ENCODE peak calls at places on chromosomes 1 and 21, in ten cellular contexts. C, O, N, Z, E, I, L, P, J and K are unnamed samples. For H3K4me1 and H3K36me3, the result is how much of the 10 kb centered on the place peaks cover.

GRCh38 chr1:11151854-11152612 is 37.1 kb upstream of the ANGPTL7 start:
- DNase-seq in C (no peak), O (no peak), N (no peak), Z (no peak), E (no peak), I (peak), L (no peak), P (peak), J (no peak), K (no peak)

GRCh38 chr1:6130036-6130435 is 50.1 kb downstream of the CHD5 start:
- DNase-seq in C (no peak), O (no peak), N (no peak), Z (no peak), E (no peak), I (peak), L (no peak), P (no peak), J (peak), K (peak)

GRCh38 chr1:212669600-212669999 is 30.0 kb downstream of the BATF3 start:
- DNase-seq in C (no peak), O (no peak), N (no peak), Z (no peak), E (no peak), I (no peak), L (no peak), P (no peak), J (no peak), K (no peak)

GRCh38 chr1:9797049-9797448 is 26.7 kb downstream of the CLSTN1 start:
- DNase-seq in C (no peak), O (no peak), N (no peak), Z (no peak), E (no peak), I (no peak), L (no peak), P (no peak), J (no peak), K (no peak)

GRCh38 chr1:100543640-100544039 is 5.7 kb downstream of the GPR88 start:
- DNase-seq in C (no peak), O (no peak), N (no peak), Z (no peak), E (no peak), I (no peak), L (no peak), P (no peak), J (no peak), K (no peak)

GRCh38 chr1:41794031-41794430 is 124.7 kb downstream of the HIVEP3 start:
- DNase-seq in C (no peak), O (no peak), N (no peak), Z (no peak), E (no peak), I (no peak), L (no peak), P (no peak), J (no peak), K (no peak)

GRCh38 chr1:55334797-55335196 is 119.6 kb upstream of the USP24 start:
- DNase-seq in C (no peak), O (no peak), N (no peak), Z (no peak), E (no peak), I (no peak), L (no peak), P (no peak), J (no peak), K (no peak)

GRCh38 chr1:186082235-186082937 is 292.7 kb downstream of the TPR start:
- DNase-seq in C (peak), O (peak), N (peak), Z (peak), E (peak), I (peak), L (peak), P (peak), J (peak), K (peak)

GRCh38 chr1:162716123-162716522 is 74.4 kb upstream of the HSD17B7 start:
- DNase-seq in C (no peak), O (no peak), N (no peak), Z (no peak), E (no peak), I (peak), L (no peak), P (peak), J (no peak), K (no peak)

GRCh38 chr1:221669441-221669840 is 72.4 kb downstream of the DUSP10 start:
- DNase-seq in C (peak), O (no peak), N (no peak), Z (no peak), E (no peak), I (no peak), L (no peak), P (no peak), J (no peak), K (no peak)

GRCh38 chr1:181131255-181131901 is 42.9 kb downstream of the IER5 start:
- DNase-seq in C (no peak), O (no peak), N (no peak), Z (no peak), E (no peak), I (no peak), L (no peak), P (no peak), J (peak), K (peak)

GRCh38 chr1:67833595-67833926 is 294 bp upstream of the GNG12 start:
- DNase-seq in C (peak), O (no peak), N (no peak), Z (no peak), E (no peak), I (no peak), L (no peak), P (no peak), J (no peak), K (peak)

GRCh38 chr1:114901739-114902255 is 47.1 kb downstream of the SYCP1 start:
- DNase-seq in C (no peak), O (no peak), N (no peak), Z (no peak), E (no peak), I (peak), L (no peak), P (no peak), J (no peak), K (peak)

GRCh38 chr21:43731891-43732711 is 13.2 kb downstream of the PDXK start:
- DNase-seq in C (no peak), O (peak), N (no peak), Z (no peak), E (no peak), I (no peak), L (no peak), P (no peak), J (no peak), K (peak)

GRCh38 chr1:43451157-43451591 is 2.6 kb downstream of the HYI start:
- DNase-seq in C (no peak), O (peak), N (no peak), Z (no peak), E (no peak), I (no peak), L (peak), P (no peak), J (no peak), K (no peak)

GRCh38 chr1:2525896-2526823 is at the start of gene PANK4:
- DNase-seq in C (peak), O (peak), N (peak), Z (peak), E (peak), I (peak), L (peak), P (peak), J (peak), K (peak)

GRCh38 chr1:2591581-2592261 is 5.1 kb downstream of the PRXL2B start:
- DNase-seq in C (no peak), O (no peak), N (no peak), Z (no peak), E (no peak), I (no peak), L (no peak), P (no peak), J (peak), K (peak)

GRCh38 chr1:202202500-202203168 is 9.0 kb downstream of the LGR6 start:
- DNase-seq in C (no peak), O (no peak), N (no peak), Z (no peak), E (no peak), I (peak), L (no peak), P (peak), J (no peak), K (no peak)

GRCh38 chr1:202199141-202199889 is 5.7 kb downstream of the LGR6 start:
- DNase-seq in C (no peak), O (no peak), N (no peak), Z (no peak), E (no peak), I (peak), L (no peak), P (no peak), J (no peak), K (no peak)

GRCh38 chr1:202200112-202200548 is 6.5 kb downstream of the LGR6 start:
- DNase-seq in C (peak), O (peak), N (no peak), Z (no peak), E (no peak), I (no peak), L (no peak), P (no peak), J (no peak), K (no peak)

GRCh38 chr1:202200669-202201068 is 7.1 kb downstream of the LGR6 start:
- DNase-seq in C (no peak), O (no peak), N (no peak), Z (no peak), E (no peak), I (peak), L (no peak), P (peak), J (no peak), K (peak)

DNA sequence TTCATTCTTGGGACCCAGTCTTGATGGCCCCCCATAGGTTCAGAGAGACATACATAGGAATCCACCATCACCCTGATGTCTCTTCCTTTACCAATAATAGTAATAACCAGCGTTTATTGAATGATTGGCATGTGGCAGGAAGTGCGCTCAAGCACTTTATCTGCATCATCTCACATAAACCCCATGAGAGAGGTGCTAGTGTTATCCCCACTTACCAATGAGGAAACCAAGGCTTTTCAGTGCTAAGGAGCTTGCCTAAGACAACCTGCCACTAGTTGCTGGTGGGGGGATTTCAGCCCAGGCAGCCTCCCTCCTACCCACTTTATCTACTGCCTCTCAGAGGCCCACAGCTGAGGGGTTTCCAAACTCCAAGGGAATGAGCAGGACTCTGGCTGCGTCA is 7.7 kb downstream of the LGR6 start:
- DNase-seq in C (no peak), O (no peak), N (no peak), Z (no peak), E (no peak), I (no peak), L (no peak), P (no peak), J (no peak), K (no peak)
- H3K4me1 ChIP-seq in C (under half), O (under half), N (under half), Z (under half), E (under half), I (under half), L (under half), P (under half), J (under half), K (under half)

GRCh38 chr1:64867266-64867665 is 99.1 kb downstream of the JAK1 start:
- DNase-seq in C (peak), O (peak), N (no peak), Z (no peak), E (no peak), I (no peak), L (no peak), P (no peak), J (no peak), K (no peak)
- H3K36me3 ChIP-seq in C (half or more), O (under half), N (half or more), Z (under half), E (under half), I (half or more), L (under half), P (half or more), J (half or more), K (under half)

DNA sequence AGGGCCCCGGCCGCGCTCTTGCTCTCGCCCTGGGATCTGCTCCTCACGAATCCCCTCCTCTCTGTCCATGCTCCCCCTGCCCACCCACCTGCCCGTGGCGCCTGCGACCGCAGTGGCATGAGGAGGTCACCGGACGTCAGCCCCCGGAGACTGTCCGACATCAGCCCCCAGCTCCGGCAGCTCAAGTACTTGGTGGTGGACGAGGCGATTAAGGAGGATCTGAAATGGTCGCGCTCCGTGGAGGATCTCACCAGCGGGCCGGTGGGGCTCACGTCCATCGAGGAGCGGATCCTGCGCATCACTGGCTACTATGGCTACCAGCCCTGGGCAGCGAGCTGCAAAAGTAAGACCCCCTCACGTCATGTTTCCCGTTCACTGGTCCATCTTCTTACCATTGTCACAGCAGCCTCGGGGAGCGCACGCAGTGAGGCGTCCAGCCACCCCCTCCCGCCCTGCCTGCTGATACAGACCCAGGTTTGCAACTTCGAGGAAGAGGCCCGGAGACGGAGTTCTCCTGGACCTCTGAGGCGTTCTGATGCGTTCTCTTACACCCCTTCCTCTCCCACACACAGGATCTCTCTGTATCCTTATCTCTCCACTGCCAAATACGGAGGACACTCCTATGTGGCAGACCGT is 1.1 kb downstream of the SLC35F3 start:
- DNase-seq in C (no peak), O (no peak), N (peak), Z (no peak), E (no peak), I (no peak), L (peak), P (no peak), J (no peak), K (peak)
- H3K4me3 ChIP-seq in C (no peak), O (peak), N (no peak), Z (no peak), E (peak), I (no peak), L (no peak), P (peak), J (no peak), K (peak)

GRCh38 chr1:116971965-116972675 is 29.4 kb upstream of the CD101 start:
- DNase-seq in C (no peak), O (no peak), N (no peak), Z (no peak), E (no peak), I (no peak), L (no peak), P (no peak), J (no peak), K (no peak)
- H3K4me1 ChIP-seq in C (under half), O (under half), N (under half), Z (under half), E (under half), I (under half), L (under half), P (under half), J (under half), K (under half)

GRCh38 chr1:110012100-110012499 is 22.3 kb upstream of the STRIP1 start:
- DNase-seq in C (no peak), O (no peak), N (no peak), Z (no peak), E (no peak), I (no peak), L (no peak), P (no peak), J (no peak), K (no peak)
- H3K36me3 ChIP-seq in C (under half), O (under half), N (half or more), Z (under half), E (under half), I (half or more), L (under half), P (half or more), J (half or more), K (under half)

GRCh38 chr1:63892632-63893395 is 119.0 kb downstream of the ROR1 start:
- DNase-seq in C (peak), O (no peak), N (no peak), Z (no peak), E (no peak), I (no peak), L (no peak), P (no peak), J (peak), K (no peak)
- H3K4me3 ChIP-seq in C (no peak), O (no peak), N (no peak), Z (no peak), E (no peak), I (no peak), L (no peak), P (no peak), J (no peak), K (no peak)

DNA sequence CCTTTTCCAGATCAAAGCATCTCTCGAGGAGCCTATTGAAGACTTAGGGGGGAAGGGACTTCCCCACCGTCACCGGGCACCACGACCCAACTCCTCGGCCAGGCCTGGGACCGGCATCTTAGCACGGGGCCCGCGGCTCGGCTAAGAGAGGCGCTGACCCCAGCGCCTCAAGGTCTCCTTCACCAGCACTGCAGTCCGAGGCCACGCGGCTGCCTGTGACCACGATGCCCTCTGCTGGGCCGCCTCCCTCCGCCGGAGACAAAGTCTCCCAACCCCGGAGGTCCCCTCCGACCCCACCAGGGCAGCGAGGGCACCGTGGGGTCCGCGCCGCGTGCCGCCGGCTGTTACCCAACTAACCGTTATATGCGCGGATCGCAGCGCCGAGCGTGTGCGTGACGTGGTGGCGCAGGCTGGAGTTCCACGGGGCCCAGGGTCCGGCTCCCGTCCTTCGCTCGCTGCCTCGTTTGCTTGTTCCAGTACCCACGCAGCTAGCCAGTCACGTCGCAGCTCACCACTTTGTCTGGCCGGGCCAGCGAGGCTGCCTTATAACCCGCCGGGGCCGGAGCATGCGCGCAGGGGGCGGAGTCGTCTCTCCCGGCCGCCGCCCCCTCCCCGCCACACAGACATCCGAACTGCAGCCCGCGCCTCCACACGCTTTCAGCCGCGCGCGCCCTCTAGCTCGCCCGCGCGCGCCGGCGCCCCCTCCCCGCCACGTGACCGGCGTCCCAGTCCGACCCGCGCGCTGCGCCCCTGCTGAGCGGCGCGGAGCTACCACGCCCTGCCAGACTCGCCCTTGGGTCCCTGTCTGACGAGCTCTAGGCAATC is at the start of gene SLC16A1:
- DNase-seq in C (peak), O (peak), N (peak), Z (peak), E (peak), I (peak), L (peak), P (peak), J (peak), K (peak)
- H3K4me1 ChIP-seq in C (under half), O (under half), N (under half), Z (under half), E (under half), I (under half), L (under half), P (half or more), J (under half), K (under half)